ENCODE peak calls at places on chromosomes 12 and 14, in five cellular contexts. One of them, this sample, is unnamed. For H3K4me1, the result is how much of the 10 kb centered on the place peaks cover.

GRCh38 chr12:92185052-92185451 is 39.4 kb upstream of the BTG1 start:
- DNase-seq in A549: no peak
- DNase-seq in trophoblast cell: no peak
- DNase-seq in HCT116: no peak
- DNase-seq in GM12878: peak
- DNase-seq in this sample: no peak

GRCh38 chr12:51320695-51321320 is 3.2 kb downstream of the BIN2 start:
- DNase-seq in HCT116: no peak
- DNase-seq in GM12878: no peak
- DNase-seq in A549: no peak
- DNase-seq in trophoblast cell: no peak
- DNase-seq in this sample: peak

GRCh38 chr14:73610692-73611091 is 1.6 kb upstream of the ACOT6 start:
- DNase-seq in HCT116: no peak
- DNase-seq in trophoblast cell: no peak
- DNase-seq in A549: no peak
- DNase-seq in GM12878: no peak
- DNase-seq in this sample: no peak

GRCh38 chr12:57452937-57453509 is 2.1 kb upstream of the INHBE start:
- DNase-seq in HCT116: no peak
- DNase-seq in GM12878: no peak
- DNase-seq in A549: peak
- DNase-seq in trophoblast cell: peak
- DNase-seq in this sample: peak

GRCh38 chr14:90812109-90812508 is 4.1 kb downstream of the TTC7B start:
- DNase-seq in A549: no peak
- DNase-seq in HCT116: no peak
- DNase-seq in trophoblast cell: no peak
- DNase-seq in GM12878: no peak
- DNase-seq in this sample: no peak

GRCh38 chr14:104717137-104717536 is 6.9 kb upstream of the ADSS1 start:
- DNase-seq in trophoblast cell: no peak
- DNase-seq in GM12878: no peak
- DNase-seq in HCT116: no peak
- DNase-seq in A549: no peak
- DNase-seq in this sample: no peak

GRCh38 chr12:119179335-119180021 is 747 bp downstream of the HSPB8 start:
- DNase-seq in trophoblast cell: peak
- DNase-seq in HCT116: peak
- DNase-seq in A549: peak
- DNase-seq in GM12878: no peak
- DNase-seq in this sample: peak

GRCh38 chr14:83255015-83255726 is 1721.5 kb upstream of the SEL1L start:
- DNase-seq in HCT116: no peak
- DNase-seq in A549: no peak
- DNase-seq in trophoblast cell: no peak
- DNase-seq in GM12878: peak
- DNase-seq in this sample: no peak

GRCh38 chr14:55477680-55478079 is 37.3 kb upstream of the TBPL2 start:
- DNase-seq in HCT116: no peak
- DNase-seq in A549: no peak
- DNase-seq in trophoblast cell: no peak
- DNase-seq in GM12878: no peak
- DNase-seq in this sample: no peak

GRCh38 chr12:65879878-65880277 is 55.6 kb downstream of the HMGA2 start:
- DNase-seq in HCT116: no peak
- DNase-seq in GM12878: no peak
- DNase-seq in A549: no peak
- DNase-seq in trophoblast cell: no peak
- DNase-seq in this sample: no peak

GRCh38 chr12:59067068-59067467 is 146.8 kb upstream of the LRIG3 start:
- DNase-seq in HCT116: no peak
- DNase-seq in trophoblast cell: no peak
- DNase-seq in GM12878: no peak
- DNase-seq in A549: no peak
- DNase-seq in this sample: no peak

GRCh38 chr12:130972589-130972950 is 18.9 kb downstream of the ADGRD1 start:
- DNase-seq in HCT116: no peak
- DNase-seq in A549: no peak
- DNase-seq in GM12878: no peak
- DNase-seq in trophoblast cell: no peak
- DNase-seq in this sample: no peak

GRCh38 chr12:89663577-89664357 is 44.9 kb downstream of the ATP2B1 start:
- DNase-seq in GM12878: peak
- DNase-seq in trophoblast cell: peak
- DNase-seq in HCT116: no peak
- DNase-seq in A549: no peak
- DNase-seq in this sample: no peak

GRCh38 chr14:85172889-85173458 is 357.0 kb upstream of the FLRT2 start:
- DNase-seq in A549: no peak
- DNase-seq in HCT116: no peak
- DNase-seq in GM12878: no peak
- DNase-seq in trophoblast cell: no peak
- DNase-seq in this sample: no peak

GRCh38 chr14:100850841-100851585 is 25.1 kb downstream of the MEG3 start:
- DNase-seq in HCT116: peak
- DNase-seq in A549: peak
- DNase-seq in GM12878: no peak
- DNase-seq in trophoblast cell: peak
- DNase-seq in this sample: peak

GRCh38 chr12:4909397-4909733 is 340 bp upstream of the KCNA1 start:
- DNase-seq in A549: no peak
- DNase-seq in GM12878: no peak
- DNase-seq in HCT116: no peak
- DNase-seq in trophoblast cell: no peak
- DNase-seq in this sample: no peak

GRCh38 chr12:105292705-105293104 is 37.8 kb upstream of the C12orf75 start:
- DNase-seq in HCT116: no peak
- DNase-seq in trophoblast cell: no peak
- DNase-seq in GM12878: no peak
- DNase-seq in A549: no peak
- DNase-seq in this sample: no peak

GRCh38 chr12:15756822-15757221 is 32.4 kb downstream of the EPS8 start:
- DNase-seq in trophoblast cell: no peak
- DNase-seq in HCT116: no peak
- DNase-seq in GM12878: no peak
- DNase-seq in A549: no peak
- DNase-seq in this sample: no peak

GRCh38 chr14:72901361-72901760 is 7.5 kb upstream of the DPF3 start:
- DNase-seq in GM12878: no peak
- DNase-seq in HCT116: no peak
- DNase-seq in trophoblast cell: no peak
- DNase-seq in A549: no peak
- DNase-seq in this sample: no peak

GRCh38 chr12:2266666-2267623 is 214.2 kb downstream of the CACNA1C start:
- DNase-seq in trophoblast cell: no peak
- DNase-seq in GM12878: no peak
- DNase-seq in HCT116: no peak
- DNase-seq in A549: no peak
- DNase-seq in this sample: peak

GRCh38 chr12:2267624-2268477 is 215.1 kb downstream of the CACNA1C start:
- DNase-seq in GM12878: no peak
- DNase-seq in trophoblast cell: peak
- DNase-seq in A549: no peak
- DNase-seq in HCT116: no peak
- DNase-seq in this sample: no peak

GRCh38 chr12:2265461-2266167 is 212.8 kb downstream of the CACNA1C start:
- DNase-seq in A549: no peak
- DNase-seq in HCT116: no peak
- DNase-seq in GM12878: no peak
- DNase-seq in trophoblast cell: no peak
- DNase-seq in this sample: no peak

GRCh38 chr12:2270846-2271245 is 218.1 kb downstream of the CACNA1C start:
- DNase-seq in A549: no peak
- DNase-seq in trophoblast cell: no peak
- DNase-seq in GM12878: no peak
- DNase-seq in HCT116: no peak
- DNase-seq in this sample: no peak

DNA sequence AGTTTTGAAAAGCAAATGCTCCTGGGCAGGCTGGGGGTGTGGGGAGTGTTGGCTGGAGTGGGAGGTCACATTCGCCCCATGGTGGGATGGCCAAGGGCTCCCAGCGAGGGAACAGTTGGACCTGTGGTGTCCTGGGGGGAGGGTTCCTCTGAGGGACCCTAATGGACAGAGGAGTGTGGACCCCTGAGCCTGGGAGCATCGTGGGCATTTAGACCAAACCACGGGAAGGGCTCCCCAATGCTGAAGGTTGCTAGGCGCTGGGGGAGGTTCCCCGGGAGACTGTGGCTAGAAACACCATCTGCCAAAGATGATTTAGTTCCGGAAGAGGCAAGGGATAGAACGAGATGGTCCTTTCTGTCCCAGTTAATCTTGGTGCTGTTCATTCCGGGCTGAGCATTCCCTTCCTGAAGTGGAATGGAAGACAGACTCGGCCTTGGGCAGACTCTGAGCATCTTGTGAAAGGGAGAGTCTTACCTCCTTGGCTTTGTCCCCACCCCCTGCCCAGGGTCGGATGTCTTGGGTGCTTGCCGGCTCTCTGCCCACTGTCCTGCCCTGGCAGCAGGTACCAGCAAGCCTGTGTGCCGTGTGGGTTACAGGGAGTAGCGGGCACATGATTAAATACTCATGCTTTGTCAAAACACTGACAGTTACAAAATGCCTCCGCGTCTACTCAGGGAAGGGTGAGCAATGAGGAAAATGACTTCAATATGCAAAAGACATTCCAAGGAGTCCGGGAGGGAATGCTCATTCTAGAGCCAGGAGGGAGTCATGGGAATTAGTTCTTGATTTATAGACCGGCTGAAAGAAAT is 215.9 kb downstream of the CACNA1C start:
- DNase-seq in trophoblast cell: peak
- DNase-seq in A549: no peak
- DNase-seq in HCT116: no peak
- DNase-seq in GM12878: no peak
- DNase-seq in this sample: no peak
- H3K4me1 ChIP-seq in trophoblast cell: under half
- H3K4me1 ChIP-seq in A549: under half
- H3K4me1 ChIP-seq in HCT116: under half
- H3K4me1 ChIP-seq in GM12878: under half
- H3K4me1 ChIP-seq in this sample: under half

GRCh38 chr12:44063671-44064070 is 227.8 kb downstream of the TMEM117 start:
- DNase-seq in GM12878: no peak
- DNase-seq in trophoblast cell: no peak
- DNase-seq in HCT116: no peak
- DNase-seq in A549: no peak
- DNase-seq in this sample: no peak
- H3K4me1 ChIP-seq in GM12878: under half
- H3K4me1 ChIP-seq in trophoblast cell: under half
- H3K4me1 ChIP-seq in HCT116: under half
- H3K4me1 ChIP-seq in A549: under half
- H3K4me1 ChIP-seq in this sample: under half

GRCh38 chr12:121514184-121514742 is 66.6 kb downstream of the KDM2B start:
- DNase-seq in A549: no peak
- DNase-seq in GM12878: no peak
- DNase-seq in trophoblast cell: no peak
- DNase-seq in HCT116: no peak
- DNase-seq in this sample: no peak

GRCh38 chr12:121511931-121512330 is 68.9 kb downstream of the KDM2B start:
- DNase-seq in HCT116: no peak
- DNase-seq in A549: no peak
- DNase-seq in trophoblast cell: no peak
- DNase-seq in GM12878: no peak
- DNase-seq in this sample: no peak

GRCh38 chr12:121515615-121516014 is 65.2 kb downstream of the KDM2B start:
- DNase-seq in GM12878: no peak
- DNase-seq in A549: no peak
- DNase-seq in HCT116: no peak
- DNase-seq in trophoblast cell: no peak
- DNase-seq in this sample: no peak

GRCh38 chr12:121512561-121512960 is 68.3 kb downstream of the KDM2B start:
- DNase-seq in A549: no peak
- DNase-seq in trophoblast cell: no peak
- DNase-seq in HCT116: no peak
- DNase-seq in GM12878: no peak
- DNase-seq in this sample: no peak

GRCh38 chr12:121513464-121514183 is 67.2 kb downstream of the KDM2B start:
- DNase-seq in trophoblast cell: peak
- DNase-seq in HCT116: peak
- DNase-seq in GM12878: no peak
- DNase-seq in A549: peak
- DNase-seq in this sample: peak
- H3K4me1 ChIP-seq in trophoblast cell: under half
- H3K4me1 ChIP-seq in HCT116: under half
- H3K4me1 ChIP-seq in GM12878: under half
- H3K4me1 ChIP-seq in A549: under half
- H3K4me1 ChIP-seq in this sample: under half

GRCh38 chr14:21101802-21102413 is 1.0 kb downstream of the TMEM253 start:
- DNase-seq in HCT116: no peak
- DNase-seq in GM12878: no peak
- DNase-seq in A549: no peak
- DNase-seq in trophoblast cell: no peak
- DNase-seq in this sample: no peak
- H3K4me1 ChIP-seq in HCT116: half or more
- H3K4me1 ChIP-seq in GM12878: under half
- H3K4me1 ChIP-seq in A549: half or more
- H3K4me1 ChIP-seq in trophoblast cell: under half
- H3K4me1 ChIP-seq in this sample: under half

DNA sequence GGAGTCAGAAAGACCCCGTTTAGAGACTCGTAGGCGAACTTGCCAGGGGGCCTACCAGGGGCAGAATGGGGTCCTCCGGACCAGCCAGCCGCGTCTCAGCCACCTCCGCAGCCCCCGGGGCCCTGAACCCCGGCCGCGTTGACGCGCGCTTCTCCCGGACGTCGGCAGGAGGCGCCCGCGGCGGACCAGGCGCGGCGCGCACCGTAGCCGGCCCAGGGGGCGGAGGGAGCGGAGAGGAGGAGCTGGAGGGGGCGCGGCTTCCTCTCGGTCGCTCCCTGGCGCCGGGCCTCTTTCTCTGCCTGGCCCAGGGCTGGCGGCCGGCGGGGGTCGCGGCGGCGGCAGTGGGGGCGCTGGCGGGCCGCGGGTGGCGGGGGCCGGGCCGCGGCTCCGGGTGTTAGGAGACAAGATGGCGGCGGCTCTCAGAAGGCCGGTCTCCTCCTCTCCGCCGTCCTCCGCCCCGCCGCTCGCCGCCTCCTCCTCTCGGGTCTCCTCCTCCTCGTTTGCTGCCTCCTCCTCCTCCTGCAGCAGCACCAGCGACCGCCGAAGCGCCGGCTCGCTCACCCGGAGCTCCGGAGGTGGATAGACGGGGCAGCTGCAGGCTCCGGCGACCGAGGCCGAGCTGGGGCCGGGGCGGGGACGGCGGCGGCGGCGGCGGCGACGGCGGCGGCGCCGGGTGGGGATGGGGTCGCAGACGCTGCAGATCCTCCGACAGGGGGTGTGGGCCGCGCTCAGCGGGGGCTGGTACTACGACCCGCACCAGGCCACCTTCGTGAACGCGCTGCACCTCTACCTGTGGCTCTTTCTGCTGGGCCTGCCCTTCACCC is at the start of gene PCNX1:
- DNase-seq in A549: peak
- DNase-seq in GM12878: no peak
- DNase-seq in trophoblast cell: peak
- DNase-seq in HCT116: peak
- DNase-seq in this sample: peak
- H3K4me1 ChIP-seq in A549: under half
- H3K4me1 ChIP-seq in GM12878: under half
- H3K4me1 ChIP-seq in trophoblast cell: under half
- H3K4me1 ChIP-seq in HCT116: under half
- H3K4me1 ChIP-seq in this sample: under half

This sample was measured in Caco-2.